ENCODE peak calls at places on chromosome 5, in four cellular contexts. R, I, V and X are unnamed samples.
A peak's percentile ranks its signal among the peaks of the same experiment; 100 is the strongest.

GRCh38 chr5:176661676-176662075 is 14.4 kb downstream of the TSPAN17 start:
- DNase-seq in I (no peak), R (no peak), V (no peak), X (no peak)

GRCh38 chr5:84403773-84404172 is 19.1 kb upstream of the EDIL3 start:
- DNase-seq in V (peak; percentile 97), R (no peak), I (peak; percentile 99), X (peak; percentile 96)

GRCh38 chr5:181221792-181222629 is 1.1 kb upstream of the TRIM41 start:
- DNase-seq in I (peak; percentile 98), R (peak; percentile 99), V (peak; percentile 98), X (peak; percentile 95)

GRCh38 chr5:62600560-62601252 is 22.1 kb downstream of the LRRC70 start:
- DNase-seq in R (no peak), V (no peak), I (no peak), X (no peak)

GRCh38 chr5:2011481-2012411 is 129.0 kb upstream of the IRX4 start:
- DNase-seq in V (no peak), R (no peak), I (no peak), X (no peak)

GRCh38 chr5:10018670-10019069 is 231.0 kb downstream of the ATPSCKMT start:
- DNase-seq in I (peak; percentile 96), V (peak; percentile 96), R (peak; percentile 23), X (peak; percentile 70)

GRCh38 chr5:59712836-59713487 is 180.6 kb downstream of the PDE4D start:
- DNase-seq in I (peak; percentile 37), V (no peak), R (peak; percentile 74), X (no peak)

GRCh38 chr5:181173420-181174342 is 26.3 kb downstream of the OR2V2 start:
- DNase-seq in R (peak; percentile 100), V (peak; percentile 79), I (peak; percentile 80), X (peak; percentile 95)

GRCh38 chr5:126793097-126793496 is 16.2 kb downstream of the LMNB1 start:
- DNase-seq in R (no peak), V (no peak), I (no peak), X (no peak)

GRCh38 chr5:163377982-163378381 is 59.4 kb upstream of the CCNG1 start:
- DNase-seq in I (no peak), V (no peak), R (no peak), X (no peak)

GRCh38 chr5:143063175-143063970 is 293.2 kb downstream of the ARHGAP26 start:
- DNase-seq in R (no peak), V (peak; percentile 51), I (peak; percentile 35), X (no peak)

GRCh38 chr5:138024117-138024516 is 8.8 kb downstream of the FAM13B start:
- DNase-seq in V (peak; percentile 19), R (no peak), I (no peak), X (peak; percentile 14)

GRCh38 chr5:147485046-147485445 is 24.8 kb downstream of the DPYSL3 start:
- DNase-seq in I (peak; percentile 87), V (peak; percentile 56), R (no peak), X (no peak)

GRCh38 chr5:24397601-24398000 is 247.2 kb downstream of the CDH10 start:
- DNase-seq in V (no peak), R (peak; percentile 56), I (no peak), X (no peak)

GRCh38 chr5:58825899-58826298 is 243.0 kb downstream of the RAB3C start:
- DNase-seq in I (no peak), V (no peak), R (no peak), X (no peak)

GRCh38 chr5:151298063-151298462 is 5.5 kb downstream of the SLC36A3 start:
- DNase-seq in V (peak; percentile 50), R (peak; percentile 85), I (no peak), X (peak; percentile 57)

GRCh38 chr5:69213513-69214215 is 21.0 kb upstream of the CDK7 start:
- DNase-seq in I (peak; percentile 62), V (peak; percentile 86), R (no peak), X (peak; percentile 54)

GRCh38 chr5:93886917-93887361 is 145.5 kb upstream of the POU5F2 start:
- DNase-seq in V (peak; percentile 21), R (no peak), I (no peak), X (no peak)

DNA sequence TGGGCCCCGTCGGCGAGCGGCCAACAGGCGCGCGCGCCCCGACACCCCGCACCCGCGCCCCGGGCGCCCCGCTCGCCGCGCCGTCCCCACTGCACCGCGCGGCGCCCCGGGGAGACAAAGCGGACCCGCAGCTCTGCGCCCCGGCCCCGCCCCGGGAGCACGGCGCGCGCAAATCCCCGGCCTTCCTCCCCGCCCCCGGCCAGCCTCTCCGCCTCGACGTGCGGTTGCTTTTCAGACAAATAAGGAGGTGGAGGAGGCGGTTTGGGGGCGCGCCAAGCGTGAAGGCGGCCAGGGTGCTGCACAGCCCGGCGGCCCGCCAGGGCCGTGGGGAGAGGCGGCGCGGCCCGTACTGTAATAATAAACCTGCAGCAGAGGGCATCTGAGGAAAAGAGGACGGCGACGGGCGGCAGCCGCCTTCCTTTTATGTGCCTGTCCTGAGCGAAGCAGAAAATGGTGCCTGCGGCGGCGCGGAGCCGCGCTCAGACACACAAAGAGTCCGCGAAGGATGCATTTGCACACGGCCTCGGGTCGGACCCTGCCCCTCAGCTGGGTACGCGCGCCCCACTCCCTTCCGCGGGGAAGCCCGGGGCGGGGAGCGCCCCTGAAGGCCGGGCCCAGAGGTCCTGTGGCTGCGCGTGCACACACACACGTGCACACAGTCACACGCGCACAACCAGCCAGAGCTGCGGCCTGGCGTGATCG is 739 bp upstream of the NREP start:
- DNase-seq in I (peak; percentile 98), V (peak; percentile 93), R (peak; percentile 89), X (peak; percentile 75)
- H3K9ac ChIP-seq in I (peak overlapping the region; percentile 71), V (peak overlapping the region; percentile 99), R (peak overlapping the region; percentile 92), X (peak overlapping the region; percentile 36)

GRCh38 chr5:154519375-154519774 is 41.3 kb upstream of the HAND1 start:
- DNase-seq in R (no peak), V (peak; percentile 31), I (peak; percentile 20), X (peak; percentile 59)
- H3K9ac ChIP-seq in R (no peak overlapping the region), V (no peak overlapping the region), I (no peak overlapping the region), X (no peak overlapping the region)

GRCh38 chr5:91291628-91292569 is 91.2 kb downstream of the ARRDC3 start:
- DNase-seq in V (no peak), I (no peak), R (no peak), X (no peak)
- H3K9ac ChIP-seq in V (no peak overlapping the region), I (no peak overlapping the region), R (no peak overlapping the region), X (no peak overlapping the region)

DNA sequence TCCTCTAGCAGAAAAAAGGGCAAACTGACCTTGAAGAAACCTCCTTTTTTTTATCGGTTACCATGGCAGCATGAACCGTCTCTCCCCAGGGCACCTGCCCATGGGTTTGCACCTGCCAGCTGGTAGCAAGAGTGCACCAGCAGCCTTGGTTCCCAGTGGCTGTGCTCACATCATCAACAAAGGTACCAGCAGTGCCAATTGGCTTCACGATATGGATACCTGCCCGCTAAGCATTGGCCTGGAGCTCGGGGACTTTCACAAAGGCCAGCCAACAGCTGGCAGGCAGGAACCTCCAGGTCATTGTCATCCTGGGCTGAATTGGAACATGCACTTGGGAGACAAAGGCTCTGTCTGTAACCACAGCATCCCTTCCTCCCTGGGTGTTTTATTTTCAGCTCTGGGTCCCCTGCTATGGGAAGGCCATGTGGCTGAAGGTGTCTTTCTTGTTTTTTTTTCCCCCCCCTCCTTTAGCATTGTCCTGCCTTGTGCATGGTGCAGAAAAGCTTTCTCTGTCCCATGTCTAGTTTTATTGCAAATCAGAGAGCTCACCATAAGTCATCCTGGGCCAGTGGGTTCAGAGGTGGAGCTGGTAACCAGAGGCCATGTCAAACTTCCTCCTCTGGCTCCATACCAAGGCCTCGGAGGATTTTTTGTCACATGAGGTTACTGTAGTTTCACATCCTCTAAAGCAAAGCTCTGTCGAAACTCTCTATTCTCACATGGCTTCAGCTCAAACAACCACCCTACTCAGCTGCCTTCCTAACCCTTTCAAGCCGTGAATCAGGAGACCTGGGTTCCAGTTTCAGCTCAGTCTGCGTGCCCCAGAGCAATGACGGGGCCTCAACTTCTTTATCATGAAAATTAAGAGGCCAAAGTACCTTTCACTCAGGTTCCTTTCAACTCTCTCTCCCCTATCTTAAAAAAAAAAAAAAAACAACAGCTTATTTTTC is 145.5 kb upstream of the MAP3K1 start:
- DNase-seq in I (no peak), R (no peak), V (peak; percentile 12), X (peak; percentile 19)
- H3K9ac ChIP-seq in I (no peak overlapping the region), R (no peak overlapping the region), V (no peak overlapping the region), X (no peak overlapping the region)